ENCODE peak calls at places on chromosomes 13 and 19, in eight cellular contexts. R is CD8-positive, alpha-beta T cell; I is GM13977; B is H9; U is left ventricle myocardium inferior; D is CD4-positive, alpha-beta T cell; M is psoas muscle; P is brain microvascular endothelial cell. C is an unnamed sample.
A peak's percentile ranks its signal among the peaks of the same experiment; 100 is the strongest.

GRCh38 chr19:31285744-31286143 is 63.5 kb downstream of the TSHZ3 start:
- DNase-seq in D (no peak), P (peak; percentile 9), R (no peak), B (no peak), M (no peak), I (no peak), U (no peak), C (no peak)

GRCh38 chr13:26048745-26049144 is 3.1 kb downstream of the SHISA2 start:
- DNase-seq in M (no peak), P (no peak), D (no peak), U (no peak), R (no peak), I (no peak), B (no peak), C (no peak)

GRCh38 chr19:22945560-22945959 is 57.4 kb downstream of the ZNF728 start:
- DNase-seq in M (no peak), P (no peak), D (no peak), R (no peak), I (no peak), B (no peak), U (no peak), C (no peak)

GRCh38 chr19:2808129-2808941 is 11.3 kb upstream of the ZNF554 start:
- DNase-seq in P (no peak), R (no peak), B (no peak), M (no peak), I (no peak), U (no peak), D (no peak), C (no peak)

GRCh38 chr13:21229241-21230024 is 53.0 kb downstream of the MRPL57 start:
- DNase-seq in P (no peak), M (no peak), R (no peak), I (no peak), D (no peak), B (no peak), U (no peak), C (no peak)

GRCh38 chr13:57627663-57628062 is 3.9 kb upstream of the PCDH17 start:
- DNase-seq in R (no peak), B (no peak), P (no peak), I (peak; percentile 48), M (no peak), D (no peak), U (no peak), C (peak; percentile 46)

GRCh38 chr19:3725640-3726310 is 17.6 kb downstream of the TJP3 start:
- DNase-seq in P (no peak), B (peak; percentile 85), U (no peak), R (no peak), D (no peak), M (no peak), I (no peak), C (no peak)

GRCh38 chr13:73715114-73715909 is 418.9 kb downstream of the KLF12 start:
- DNase-seq in M (no peak), D (peak; percentile 40), B (no peak), P (no peak), I (peak; percentile 37), U (no peak), R (peak; percentile 54), C (peak; percentile 36)

GRCh38 chr19:16461630-16462051 is 10.1 kb downstream of the EPS15L1 start:
- DNase-seq in M (peak; percentile 78), D (no peak), U (peak; percentile 83), B (no peak), P (no peak), I (no peak), R (no peak), C (no peak)

GRCh38 chr13:30679483-30680330 is 55.6 kb upstream of the ALOX5AP start:
- DNase-seq in I (peak; percentile 52), U (no peak), M (no peak), D (peak; percentile 29), R (peak; percentile 21), B (peak; percentile 50), P (peak; percentile 37), C (peak; percentile 56)

GRCh38 chr13:25478186-25478585 is 106.4 kb downstream of the ATP8A2 start:
- DNase-seq in R (no peak), M (no peak), P (no peak), B (no peak), U (no peak), I (no peak), D (no peak), C (no peak)

GRCh38 chr19:7904074-7905020 is 670 bp downstream of the MAP2K7 start:
- DNase-seq in P (no peak), I (peak; percentile 87), B (no peak), M (peak; percentile 70), R (no peak), U (no peak), D (peak; percentile 30), C (peak; percentile 86)

GRCh38 chr13:111476197-111476596 is 155.8 kb downstream of the TEX29 start:
- DNase-seq in U (no peak), D (no peak), B (no peak), M (no peak), R (no peak), I (no peak), P (no peak), C (no peak)

GRCh38 chr13:50089633-50090032 is 74.4 kb downstream of the KCNRG start:
- DNase-seq in D (no peak), M (no peak), P (no peak), R (no peak), U (no peak), I (no peak), B (no peak), C (no peak)

GRCh38 chr19:16825312-16826168 is 3.7 kb upstream of the SIN3B start:
- DNase-seq in M (peak; percentile 59), R (no peak), B (peak; percentile 79), I (no peak), D (no peak), P (peak; percentile 50), U (peak; percentile 58), C (no peak)

GRCh38 chr13:45928843-45929242 is 77.3 kb upstream of the SIAH3 start:
- DNase-seq in P (no peak), D (no peak), R (no peak), U (no peak), B (no peak), M (no peak), I (no peak), C (no peak)

GRCh38 chr19:7863157-7863970 is 10.8 kb downstream of the PRR36 start:
- DNase-seq in U (no peak), B (peak; percentile 77), R (no peak), D (no peak), I (no peak), M (no peak), P (no peak), C (no peak)

GRCh38 chr13:82847595-82847994 is 1034.7 kb downstream of the SLITRK1 start:
- DNase-seq in R (no peak), U (no peak), B (no peak), P (no peak), I (no peak), D (no peak), M (no peak), C (no peak)
- TF ChIP-seq CTCF in R (no peak), U (no peak), B (peak; percentile 44), P (no peak), I (no peak), D (no peak), M (no peak), C (no peak)

GRCh38 chr13:47592256-47592655 is 408.8 kb downstream of the SUCLA2 start:
- DNase-seq in I (no peak), R (no peak), M (no peak), P (no peak), B (no peak), D (no peak), U (no peak), C (no peak)
- TF ChIP-seq CTCF in I (no peak), R (no peak), M (no peak), P (no peak), B (no peak), D (no peak), U (no peak), C (no peak)

GRCh38 chr19:55098716-55099556 is 18.5 kb downstream of the PPP1R12C start:
- DNase-seq in R (no peak), B (no peak), D (no peak), U (no peak), M (no peak), I (no peak), P (no peak), C (no peak)
- TF ChIP-seq CTCF in R (no peak), B (peak; percentile 41), D (no peak), U (peak; percentile 10), M (no peak), I (peak; percentile 16), P (peak; percentile 33), C (no peak)

GRCh38 chr19:18306903-18307681 is 15.8 kb downstream of the LSM4 start:
- DNase-seq in D (no peak), P (no peak), B (no peak), I (no peak), U (no peak), R (no peak), M (no peak), C (peak; percentile 63)
- TF ChIP-seq CTCF in D (no peak), P (no peak), B (no peak), I (no peak), U (no peak), R (no peak), M (no peak), C (peak; percentile 13)

DNA sequence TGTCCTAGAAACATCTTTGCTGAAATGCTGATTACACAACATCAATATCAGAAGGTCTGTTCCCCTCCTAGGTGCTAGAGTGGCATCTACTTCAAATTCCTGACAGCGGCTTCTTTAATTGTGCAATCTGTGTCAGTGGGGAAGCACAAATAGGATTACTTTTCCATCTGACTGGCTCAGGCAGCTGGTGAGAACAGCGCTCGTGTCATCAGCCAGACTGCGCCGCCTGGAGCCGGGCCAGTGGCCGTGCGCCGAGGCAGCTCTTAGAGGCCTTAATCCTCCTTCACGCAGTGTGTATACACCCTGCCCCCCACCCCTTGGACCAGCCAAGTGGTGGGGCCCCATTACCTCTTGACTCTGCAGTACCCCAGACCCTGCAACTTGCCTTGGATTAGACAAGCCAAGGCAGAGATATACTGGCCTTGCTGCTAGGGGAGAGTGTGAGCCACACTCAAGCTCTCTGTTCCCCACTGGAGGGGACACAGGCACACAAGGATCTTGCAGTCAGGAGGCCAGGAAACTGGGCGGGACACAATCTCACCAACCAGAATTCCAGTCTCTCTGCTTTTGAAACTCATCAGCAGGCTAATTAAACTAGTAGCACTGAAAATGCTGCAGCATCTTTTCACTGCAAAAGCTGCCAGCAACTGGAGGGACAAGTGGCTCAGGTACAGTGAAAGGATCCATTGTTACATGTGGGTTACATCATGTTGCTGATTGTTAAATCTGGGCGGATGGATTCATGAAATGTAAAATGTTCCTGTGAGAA is 48.9 kb upstream of the EPHX3 start:
- DNase-seq in I (no peak), P (peak; percentile 69), M (peak; percentile 91), U (peak; percentile 91), R (no peak), B (no peak), D (no peak), C (no peak)
- TF ChIP-seq CTCF in I (no peak), P (peak; percentile 56), M (no peak), U (peak; percentile 40), R (no peak), B (no peak), D (no peak), C (no peak)